ENCODE peak calls at places on chromosomes 6 and 20, in five cellular contexts. Y, H, J, Z and T are unnamed samples.

GRCh38 chr20:39986231-39986904 is 702.7 kb downstream of the MAFB start:
- DNase-seq in Y (peak), Z (peak), J (no peak), H (peak), T (no peak)

GRCh38 chr6:63819831-63820230 is 184.2 kb downstream of the PHF3 start:
- DNase-seq in Z (no peak), J (no peak), Y (no peak), H (no peak), T (no peak)

GRCh38 chr6:107624050-107624449 is 134.1 kb downstream of the SOBP start:
- DNase-seq in Z (no peak), H (no peak), J (no peak), Y (no peak), T (no peak)

GRCh38 chr6:11218827-11219826 is 13.3 kb downstream of the NEDD9 start:
- DNase-seq in Z (no peak), Y (no peak), H (peak), J (no peak), T (peak)

GRCh38 chr6:79570129-79570801 is 33.0 kb upstream of the LCA5 start:
- DNase-seq in H (no peak), Z (no peak), J (no peak), Y (peak), T (peak)

GRCh38 chr6:139547082-139547776 is 172.8 kb upstream of the CITED2 start:
- DNase-seq in Z (no peak), J (peak), Y (peak), H (no peak), T (no peak)

GRCh38 chr20:61887694-61888093 is 178.0 kb downstream of the TAF4 start:
- DNase-seq in Y (no peak), J (no peak), H (no peak), Z (peak), T (no peak)

GRCh38 chr6:53465732-53466131 is 79.2 kb downstream of the GCLC start:
- DNase-seq in Z (no peak), H (no peak), Y (no peak), J (no peak), T (no peak)

GRCh38 chr20:63873477-63873971 is 8.5 kb downstream of the TPD52L2 start:
- DNase-seq in Z (no peak), Y (peak), H (peak), J (no peak), T (peak)

GRCh38 chr6:54846243-54846856 is at the start of gene FAM83B:
- DNase-seq in Y (no peak), Z (peak), H (no peak), J (no peak), T (no peak)

GRCh38 chr6:64580346-64580745 is 944.7 kb downstream of the PHF3 start:
- DNase-seq in Z (no peak), J (no peak), Y (peak), H (no peak), T (no peak)

GRCh38 chr6:10529231-10529801 is 8.2 kb downstream of the GCNT2 start:
- DNase-seq in J (no peak), Z (no peak), H (no peak), Y (peak), T (no peak)

GRCh38 chr6:108541843-108542795 is 18.6 kb upstream of the FOXO3 start:
- DNase-seq in J (peak), Y (peak), H (peak), Z (no peak), T (peak)

GRCh38 chr20:59574308-59574707 is 30.0 kb upstream of the PHACTR3 start:
- DNase-seq in Y (no peak), Z (no peak), J (no peak), H (no peak), T (no peak)

GRCh38 chr20:35489717-35490116 is 34.3 kb downstream of the CEP250 start:
- DNase-seq in Y (no peak), H (no peak), Z (no peak), J (no peak), T (no peak)

GRCh38 chr6:155396605-155397004 is 59.0 kb downstream of the NOX3 start:
- DNase-seq in Z (no peak), J (no peak), H (no peak), Y (no peak), T (no peak)

DNA sequence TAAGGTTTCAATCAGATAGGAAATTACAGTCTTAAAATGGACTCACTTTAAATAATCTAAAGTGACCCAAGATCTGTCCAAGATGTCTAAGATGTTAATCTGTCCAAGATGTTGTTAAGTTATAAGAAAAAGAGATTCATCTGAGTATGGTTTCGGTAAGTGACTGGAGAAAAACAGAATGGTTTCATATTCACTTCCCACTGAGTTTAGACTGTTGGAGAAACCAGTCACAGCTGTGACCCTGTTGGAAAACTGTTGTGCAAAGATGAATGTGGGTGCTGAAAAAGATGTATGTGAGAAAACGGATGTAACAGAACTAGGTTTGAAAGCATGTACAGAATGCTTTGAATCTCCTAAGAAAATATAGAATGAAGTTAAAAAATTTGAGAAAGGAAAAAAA is 325.9 kb downstream of the COL12A1 start:
- DNase-seq in J (no peak), Z (no peak), Y (peak), H (no peak), T (no peak)
- H3K4me3 ChIP-seq in J (no peak), Z (no peak), Y (no peak), H (no peak), T (no peak)

GRCh38 chr6:31538805-31539400 is 2.9 kb downstream of the DDX39B start:
- DNase-seq in Z (no peak), H (no peak), Y (no peak), J (no peak), T (no peak)
- H3K4me3 ChIP-seq in Z (no peak), H (no peak), Y (no peak), J (no peak), T (no peak)

GRCh38 chr20:2103454-2104153 is 2.0 kb downstream of the STK35 start:
- DNase-seq in H (no peak), Y (peak), J (no peak), Z (no peak), T (no peak)
- H3K4me3 ChIP-seq in H (peak), Y (peak), J (peak), Z (peak), T (peak)

GRCh38 chr6:44001318-44001868 is 125.9 kb downstream of the MRPL14 start:
- DNase-seq in H (no peak), Y (no peak), J (no peak), Z (peak), T (peak)

GRCh38 chr6:43999628-44000027 is 127.6 kb downstream of the MRPL14 start:
- DNase-seq in Y (no peak), J (no peak), Z (no peak), H (no peak), T (no peak)

GRCh38 chr6:44002591-44003344 is 124.5 kb downstream of the MRPL14 start:
- DNase-seq in Y (peak), H (no peak), Z (peak), J (peak), T (peak)

GRCh38 chr6:44002071-44002590 is 125.1 kb downstream of the MRPL14 start:
- DNase-seq in Z (peak), J (no peak), Y (no peak), H (no peak), T (no peak)

GRCh38 chr6:44000164-44000842 is 126.9 kb downstream of the MRPL14 start:
- DNase-seq in Y (peak), Z (peak), H (no peak), J (no peak), T (no peak)
- H3K4me3 ChIP-seq in Y (no peak), Z (no peak), H (no peak), J (no peak), T (no peak)